ENCODE peak calls at places on chromosomes 11 and 22, in eight cellular contexts. N, Z, B, K, H, W, D and I are unnamed samples.

GRCh38 chr22:41524809-41525449 is 19.3 kb downstream of the POLR3H start:
- DNase-seq in H (peak; percentile 50), K (no peak), B (no peak), W (peak; percentile 73), Z (peak; percentile 50), N (peak; percentile 50), D (peak; percentile 49), I (no peak)

GRCh38 chr11:19441752-19442553 is 201.2 kb upstream of the E2F8 start:
- DNase-seq in B (no peak), D (peak; percentile 4), Z (no peak), W (no peak), H (no peak), K (peak; percentile 93), N (no peak), I (peak; percentile 99)

GRCh38 chr11:111743700-111744099 is 22.5 kb downstream of the PPP2R1B start:
- DNase-seq in H (no peak), W (no peak), B (no peak), Z (no peak), N (no peak), K (no peak), D (no peak), I (no peak)

GRCh38 chr11:69108559-69108958 is 47.2 kb upstream of the SMIM38 start:
- DNase-seq in W (no peak), Z (no peak), B (no peak), H (no peak), D (no peak), K (no peak), N (no peak), I (no peak)

GRCh38 chr22:41589260-41589600 is 410 bp downstream of the PMM1 start:
- DNase-seq in B (no peak), D (no peak), Z (no peak), K (no peak), N (no peak), H (no peak), W (no peak), I (no peak)

GRCh38 chr22:41285820-41286638 is at the start of gene RANGAP1:
- DNase-seq in Z (peak; percentile 100), K (peak; percentile 90), H (peak; percentile 98), D (peak; percentile 98), B (peak; percentile 99), N (peak; percentile 95), W (peak; percentile 98), I (peak; percentile 98)

GRCh38 chr11:71191201-71191600 is 61.2 kb downstream of the SHANK2 start:
- DNase-seq in B (no peak), D (no peak), W (no peak), K (no peak), N (no peak), H (no peak), Z (no peak), I (no peak)

GRCh38 chr11:69443138-69443967 is 38.1 kb upstream of the LINC01488 start:
- DNase-seq in N (peak; percentile 49), D (peak; percentile 51), W (peak; percentile 97), Z (peak; percentile 89), H (peak; percentile 87), B (peak; percentile 95), K (no peak), I (peak; percentile 95)

GRCh38 chr22:35977136-35977535 is 51.5 kb downstream of the RBFOX2 start:
- DNase-seq in Z (no peak), H (no peak), W (no peak), B (no peak), N (no peak), D (no peak), K (no peak), I (no peak)

GRCh38 chr11:73637012-73637411 is 9.4 kb upstream of the PLEKHB1 start:
- DNase-seq in H (no peak), W (no peak), K (no peak), Z (no peak), N (no peak), B (no peak), D (no peak), I (no peak)

GRCh38 chr11:19380375-19380774 is 139.6 kb upstream of the E2F8 start:
- DNase-seq in W (no peak), Z (no peak), N (no peak), H (no peak), B (no peak), D (no peak), K (peak; percentile 60), I (peak; percentile 92)

GRCh38 chr22:41585898-41586297 is 3.7 kb downstream of the PMM1 start:
- DNase-seq in K (no peak), H (no peak), W (no peak), Z (no peak), B (no peak), D (no peak), N (no peak), I (no peak)

GRCh38 chr22:24827305-24827704 is 21.3 kb downstream of the SGSM1 start:
- DNase-seq in B (no peak), W (no peak), D (no peak), N (no peak), K (no peak), Z (no peak), H (no peak), I (peak; percentile 35)

GRCh38 chr11:61126266-61126665 is 24.0 kb downstream of the CD5 start:
- DNase-seq in H (no peak), N (no peak), W (no peak), B (no peak), D (no peak), Z (peak; percentile 35), K (no peak), I (no peak)

GRCh38 chr11:26860411-26860810 is 133.5 kb upstream of the FIBIN start:
- DNase-seq in Z (peak; percentile 60), B (no peak), K (no peak), D (no peak), N (no peak), W (no peak), H (no peak), I (no peak)

GRCh38 chr11:66472054-66472453 is 5.3 kb downstream of the PELI3 start:
- DNase-seq in Z (no peak), D (no peak), B (no peak), W (no peak), H (no peak), K (no peak), N (no peak), I (no peak)

GRCh38 chr22:39612811-39613548 is 42.4 kb downstream of the CACNA1I start:
- DNase-seq in W (no peak), N (no peak), H (no peak), K (no peak), Z (no peak), D (no peak), B (no peak), I (no peak)

GRCh38 chr11:34653851-34654490 is 33.1 kb downstream of the EHF start:
- DNase-seq in B (no peak), Z (no peak), K (peak; percentile 86), D (no peak), N (no peak), W (peak; percentile 46), H (no peak), I (peak; percentile 100)

GRCh38 chr11:122910775-122911174 is 28.2 kb downstream of the JHY start:
- DNase-seq in N (no peak), D (no peak), W (no peak), H (no peak), Z (peak; percentile 21), B (no peak), K (no peak), I (peak; percentile 27)

GRCh38 chr11:86593833-86594232 is 78.6 kb downstream of the ME3 start:
- DNase-seq in W (no peak), B (no peak), D (no peak), K (no peak), N (no peak), H (no peak), Z (no peak), I (no peak)

GRCh38 chr11:9570313-9570712 is 3.2 kb upstream of the WEE1 start:
- DNase-seq in W (no peak), N (no peak), Z (no peak), D (no peak), K (no peak), H (no peak), B (no peak), I (no peak)

GRCh38 chr11:65506770-65507485 is 8.1 kb downstream of the MALAT1 start:
- DNase-seq in W (peak; percentile 55), N (no peak), K (no peak), D (no peak), Z (peak; percentile 94), B (peak; percentile 74), H (peak; percentile 28), I (peak; percentile 92)

GRCh38 chr11:104650234-104650633 is 248.0 kb downstream of the CASP12 start:
- DNase-seq in D (no peak), W (no peak), Z (no peak), K (no peak), N (no peak), H (no peak), B (no peak), I (no peak)

GRCh38 chr11:86802601-86803051 is 2.3 kb downstream of the PRSS23 start:
- DNase-seq in W (no peak), D (no peak), K (no peak), N (no peak), B (peak; percentile 61), H (no peak), Z (peak; percentile 72), I (peak; percentile 60)